ENCODE peak calls at places on chromosomes 7 and 10, in five cellular contexts. T is coronary artery, H is amniotic epithelial cell, M is RPMI8226, C is posterior vena cava. Z is an unnamed sample.
A peak's percentile ranks its signal among the peaks of the same experiment; 100 is the strongest.

GRCh38 chr7:66099551-66100407 is 14.9 kb upstream of the CRCP start:
- DNase-seq in C (no peak), T (peak; percentile 85), H (peak; percentile 97), M (peak; percentile 74), Z (peak; percentile 93)

GRCh38 chr10:48518926-48519730 is 85.7 kb downstream of the ARHGAP22 start:
- DNase-seq in M (no peak), C (no peak), H (no peak), T (peak; percentile 47), Z (no peak)

GRCh38 chr10:56567580-56567979 is 206.5 kb upstream of the ZWINT start:
- DNase-seq in T (no peak), C (no peak), H (no peak), M (no peak), Z (no peak)

GRCh38 chr10:45371555-45371954 is 2.5 kb upstream of the ALOX5 start:
- DNase-seq in H (no peak), C (no peak), M (no peak), T (no peak), Z (no peak)

GRCh38 chr10:84088626-84089025 is 50.7 kb upstream of the GHITM start:
- DNase-seq in H (no peak), C (no peak), M (no peak), T (no peak), Z (no peak)

GRCh38 chr7:20064974-20065862 is 152.0 kb downstream of the MACC1 start:
- DNase-seq in T (no peak), H (peak; percentile 46), M (peak; percentile 84), C (no peak), Z (peak; percentile 97)

GRCh38 chr10:101021239-101021638 is 9.7 kb downstream of the PDZD7 start:
- DNase-seq in H (no peak), C (no peak), T (no peak), M (no peak), Z (no peak)

GRCh38 chr7:123570390-123571182 is 13.0 kb upstream of the NDUFA5 start:
- DNase-seq in C (no peak), M (no peak), T (no peak), H (no peak), Z (no peak)

GRCh38 chr10:28532223-28532508 is 752 bp upstream of the WAC start:
- DNase-seq in C (peak; percentile 90), M (no peak), T (no peak), H (peak; percentile 51), Z (no peak)

GRCh38 chr10:47241946-47242900 is 57.8 kb upstream of the GDF10 start:
- DNase-seq in H (no peak), C (no peak), M (no peak), T (peak; percentile 55), Z (no peak)

GRCh38 chr10:116521424-116522305 is 24.1 kb upstream of the PNLIP start:
- DNase-seq in M (peak; percentile 31), H (peak; percentile 25), T (no peak), C (no peak), Z (peak; percentile 14)

GRCh38 chr7:35776686-35777085 is 24.2 kb upstream of the SEPTIN7 start:
- DNase-seq in M (no peak), H (no peak), C (no peak), T (no peak), Z (no peak)

GRCh38 chr7:100583132-100584045 is 2.5 kb downstream of the LRCH4 start:
- DNase-seq in M (no peak), H (peak; percentile 86), C (peak; percentile 92), T (no peak), Z (no peak)

GRCh38 chr10:86747796-86748581 is 8.4 kb upstream of the BMPR1A start:
- DNase-seq in H (no peak), T (no peak), M (no peak), C (no peak), Z (no peak)

GRCh38 chr7:81111358-81111757 is 192.5 kb upstream of the SEMA3C start:
- DNase-seq in C (no peak), T (no peak), M (no peak), H (peak; percentile 98), Z (peak; percentile 99)

GRCh38 chr7:157021071-157021891 is 10.8 kb upstream of the MNX1 start:
- DNase-seq in M (peak; percentile 51), T (no peak), C (peak; percentile 67), H (no peak), Z (no peak)

GRCh38 chr7:26136831-26137230 is 15.2 kb upstream of the NFE2L3 start:
- DNase-seq in M (no peak), C (no peak), H (no peak), T (no peak), Z (no peak)

GRCh38 chr10:129615921-129616525 is 149.0 kb downstream of the MGMT start:
- DNase-seq in H (no peak), C (no peak), M (no peak), T (peak; percentile 53), Z (no peak)

GRCh38 chr10:6920072-6921019 is 340.3 kb upstream of the PRKCQ start:
- DNase-seq in T (no peak), H (peak; percentile 47), C (peak; percentile 90), M (peak; percentile 88), Z (peak; percentile 42)

GRCh38 chr7:30727061-30727945 is 24.6 kb upstream of the INMT start:
- DNase-seq in H (no peak), C (no peak), T (no peak), M (no peak), Z (no peak)

GRCh38 chr10:49325131-49325915 is 26.4 kb downstream of the C10orf71 start:
- DNase-seq in C (no peak), T (peak; percentile 71), H (no peak), M (no peak), Z (no peak)

GRCh38 chr7:94584113-94584512 is 71.8 kb downstream of the SGCE start:
- DNase-seq in C (no peak), T (no peak), H (no peak), M (no peak), Z (peak; percentile 37)

GRCh38 chr7:69889338-69890080 is 291.2 kb downstream of the AUTS2 start:
- DNase-seq in M (peak; percentile 50), H (no peak), T (no peak), C (no peak), Z (no peak)

GRCh38 chr7:140945940-140946339 is 21.2 kb upstream of the BRAF start:
- DNase-seq in T (no peak), M (no peak), H (no peak), C (no peak), Z (no peak)

GRCh38 chr10:30829921-30830671 is 200.5 kb upstream of the LYZL2 start:
- DNase-seq in C (no peak), M (no peak), H (peak; percentile 61), T (no peak), Z (peak; percentile 24)

GRCh38 chr10:57898231-57898630 is 369.5 kb downstream of the IPMK start:
- DNase-seq in H (no peak), T (no peak), M (no peak), C (no peak), Z (no peak)

GRCh38 chr10:89228136-89228535 is 21.0 kb upstream of the CH25H start:
- DNase-seq in C (no peak), T (no peak), M (no peak), H (no peak), Z (no peak)

GRCh38 chr10:72455889-72456588 is 101.3 kb upstream of the DNAJB12 start:
- DNase-seq in C (no peak), M (no peak), H (peak; percentile 93), T (no peak), Z (peak; percentile 24)

GRCh38 chr7:134514106-134514505 is 13.3 kb upstream of the AKR1B10 start:
- DNase-seq in M (no peak), H (no peak), T (no peak), C (no peak), Z (no peak)

GRCh38 chr10:27747096-27747451 is 1.5 kb upstream of the MKX start:
- DNase-seq in H (no peak), M (no peak), T (no peak), C (no peak), Z (no peak)

GRCh38 chr7:26555971-26556830 is 264.5 kb downstream of the SNX10 start:
- DNase-seq in C (no peak), H (no peak), M (no peak), T (no peak), Z (no peak)

Z was measured in astrocyte.